ENCODE peak calls at places on chromosomes 7 and 10, in nine cellular contexts. S is right lobe of liver, G is breast epithelium, H is uterus, N is HCT116, W is body of pancreas, U is esophagus squamous epithelium, Z is Peyer's patch, O is prostate gland. X is an unnamed sample. For H3K4me1, the result is how much of the 10 kb centered on the place peaks cover.

GRCh38 chr7:107559864-107560263 is 3.9 kb downstream of the COG5 start:
- DNase-seq in Z (no peak), W (no peak), N (no peak), G (no peak), H (no peak), O (no peak), U (no peak), S (no peak), X (no peak)

GRCh38 chr7:20776214-20776875 is 10.3 kb downstream of the SP8 start:
- DNase-seq in H (no peak), O (no peak), G (no peak), Z (no peak), W (no peak), U (no peak), S (no peak), N (no peak), X (no peak)

GRCh38 chr7:143240323-143241168 is 18.7 kb downstream of the TAS2R40 start:
- DNase-seq in S (peak), H (peak), N (peak), Z (peak), G (peak), U (no peak), W (peak), O (peak), X (peak)

GRCh38 chr10:821322-821721 is 110.2 kb downstream of the LARP4B start:
- DNase-seq in H (no peak), Z (no peak), U (no peak), O (no peak), N (no peak), W (no peak), S (no peak), G (no peak), X (no peak)

GRCh38 chr10:70175516-70175915 is 5.2 kb upstream of the SAR1A start:
- DNase-seq in U (no peak), N (no peak), W (no peak), H (no peak), G (no peak), O (no peak), Z (no peak), S (no peak), X (no peak)

GRCh38 chr10:49111320-49111698 is 4.0 kb downstream of the VSTM4 start:
- DNase-seq in W (no peak), Z (no peak), G (no peak), O (no peak), S (no peak), H (no peak), U (no peak), N (no peak), X (no peak)

GRCh38 chr10:97048649-97049427 is 136.9 kb downstream of the SLIT1 start:
- DNase-seq in O (no peak), G (no peak), U (no peak), N (no peak), Z (no peak), H (no peak), W (no peak), S (no peak), X (no peak)

GRCh38 chr7:96120856-96121255 is 201.0 kb downstream of the SLC25A13 start:
- DNase-seq in Z (no peak), O (no peak), N (no peak), G (no peak), H (no peak), S (no peak), U (no peak), W (no peak), X (no peak)

GRCh38 chr7:75968561-75969001 is 25.8 kb downstream of the TMEM120A start:
- DNase-seq in U (no peak), H (no peak), W (no peak), G (no peak), S (peak), N (no peak), O (no peak), Z (no peak), X (no peak)

GRCh38 chr10:69866688-69867461 is 65.2 kb downstream of the COL13A1 start:
- DNase-seq in Z (peak), S (no peak), N (peak), W (peak), G (peak), U (no peak), O (peak), H (peak), X (peak)

GRCh38 chr10:3978174-3978573 is 193.2 kb upstream of the KLF6 start:
- DNase-seq in N (peak), S (no peak), Z (no peak), H (no peak), U (no peak), W (no peak), O (no peak), G (no peak), X (no peak)

GRCh38 chr7:7424151-7424873 is 111.4 kb downstream of the COL28A1 start:
- DNase-seq in U (no peak), N (peak), W (peak), O (peak), G (peak), S (peak), Z (peak), H (peak), X (peak)

GRCh38 chr10:101080933-101081546 is 19.3 kb downstream of the KAZALD1 start:
- DNase-seq in S (no peak), O (no peak), H (no peak), G (no peak), N (no peak), Z (no peak), U (no peak), W (no peak), X (no peak)

GRCh38 chr7:21338728-21339164 is 89.1 kb upstream of the SP4 start:
- DNase-seq in O (no peak), N (no peak), Z (no peak), H (no peak), U (no peak), G (no peak), S (no peak), W (no peak), X (no peak)

GRCh38 chr10:110680473-110681020 is 36.4 kb downstream of the RBM20 start:
- DNase-seq in W (no peak), O (no peak), S (no peak), G (no peak), H (no peak), U (no peak), Z (no peak), N (no peak), X (no peak)

GRCh38 chr7:213324-213993 is 21.1 kb downstream of the FAM20C start:
- DNase-seq in Z (no peak), H (no peak), U (no peak), N (no peak), O (no peak), S (no peak), G (no peak), W (peak), X (no peak)

GRCh38 chr7:149871576-149871975 is 2.2 kb upstream of the ATP6V0E2 start:
- DNase-seq in U (no peak), Z (no peak), G (no peak), H (no peak), O (no peak), S (no peak), W (no peak), N (no peak), X (no peak)

GRCh38 chr7:74126220-74126880 is 42.7 kb downstream of the LIMK1 start:
- DNase-seq in Z (no peak), O (no peak), G (no peak), N (no peak), S (no peak), H (no peak), U (no peak), W (no peak), X (no peak)

GRCh38 chr7:149140784-149141183 is 6.5 kb upstream of the ZNF398 start:
- DNase-seq in Z (no peak), H (no peak), G (no peak), W (no peak), S (no peak), O (no peak), N (no peak), U (no peak), X (no peak)

GRCh38 chr7:120684463-120684862 is 173.5 kb downstream of the TSPAN12 start:
- DNase-seq in N (no peak), O (no peak), W (no peak), Z (no peak), G (no peak), H (no peak), U (no peak), S (no peak), X (no peak)

GRCh38 chr7:48147078-48147591 is 24.1 kb upstream of the ABCA13 start:
- DNase-seq in S (no peak), Z (peak), W (no peak), O (no peak), G (no peak), N (no peak), H (no peak), U (no peak), X (peak)

GRCh38 chr10:22503315-22504090 is 158.2 kb downstream of the SPAG6 start:
- DNase-seq in G (no peak), W (no peak), O (no peak), N (no peak), Z (no peak), S (no peak), H (no peak), U (no peak), X (no peak)

GRCh38 chr7:131937868-131938267 is 381.4 kb upstream of the PODXL start:
- DNase-seq in Z (no peak), W (no peak), U (no peak), N (no peak), O (no peak), G (no peak), H (no peak), S (no peak), X (no peak)

GRCh38 chr7:51645707-51646298 is 329.2 kb upstream of the COBL start:
- DNase-seq in W (no peak), N (no peak), G (no peak), Z (no peak), S (no peak), H (no peak), U (no peak), O (no peak), X (no peak)

GRCh38 chr7:37452346-37452745 is 3.7 kb upstream of the ELMO1 start:
- DNase-seq in U (no peak), Z (no peak), S (no peak), G (no peak), O (no peak), W (no peak), H (no peak), N (no peak), X (no peak)

GRCh38 chr7:95246935-95247370 is 77.4 kb downstream of the PON1 start:
- DNase-seq in S (no peak), G (no peak), O (peak), H (peak), U (no peak), N (peak), Z (no peak), W (peak), X (peak)

GRCh38 chr10:132300582-132300981 is 7.2 kb downstream of the STK32C start:
- DNase-seq in H (peak), G (no peak), O (no peak), S (peak), U (no peak), Z (peak), W (no peak), N (no peak), X (no peak)

GRCh38 chr7:100221767-100222444 is 2.2 kb downstream of the PVRIG start:
- DNase-seq in Z (no peak), G (no peak), S (no peak), W (no peak), H (no peak), O (no peak), U (no peak), N (no peak), X (no peak)

GRCh38 chr7:100220833-100221718 is 1.3 kb downstream of the PVRIG start:
- DNase-seq in N (no peak), G (peak), U (no peak), Z (no peak), S (no peak), H (no peak), O (no peak), W (peak), X (peak)

GRCh38 chr7:100219271-100219737 is 445 bp upstream of the PVRIG start:
- DNase-seq in G (no peak), H (no peak), W (no peak), U (no peak), S (no peak), N (no peak), O (no peak), Z (no peak), X (no peak)

GRCh38 chr7:100222445-100223132 is 2.8 kb downstream of the PVRIG start:
- DNase-seq in H (no peak), N (no peak), W (no peak), O (no peak), Z (no peak), S (no peak), U (no peak), G (no peak), X (no peak)
- H3K27ac ChIP-seq in H (no peak), N (no peak), W (no peak), O (no peak), Z (peak), S (no peak), U (no peak), G (no peak), X (no peak)

GRCh38 chr10:77513783-77514331 is 123.8 kb downstream of the KCNMA1 start:
- DNase-seq in Z (peak), G (no peak), N (peak), W (peak), O (peak), U (no peak), S (no peak), H (peak), X (peak)
- TF ChIP-seq POLR2A in Z (no peak), G (no peak), N (no peak), W (no peak), O (no peak), U (no peak), S (no peak), H (no peak), X (no peak)

GRCh38 chr7:27106181-27106905 is 3.9 kb upstream of the HOXA2 start:
- DNase-seq in O (no peak), G (no peak), U (no peak), S (no peak), H (no peak), W (no peak), Z (peak), N (no peak), X (no peak)
- H3K4me1 ChIP-seq in O (under half), G (under half), U (under half), S (under half), H (under half), W (under half), Z (under half), N (under half), X (under half)

GRCh38 chr10:73956476-73957338 is 41.2 kb upstream of the VCL start:
- DNase-seq in G (peak), H (no peak), U (no peak), N (no peak), O (no peak), W (no peak), S (no peak), Z (no peak), X (no peak)
- H3K27ac ChIP-seq in G (peak), H (no peak), U (peak), N (peak), O (peak), W (no peak), S (peak), Z (peak), X (peak)

GRCh38 chr7:44750921-44751571 is 2.4 kb downstream of the ZMIZ2 start:
- DNase-seq in S (peak), N (no peak), U (no peak), H (no peak), W (no peak), G (no peak), O (no peak), Z (peak), X (peak)
- TF ChIP-seq POLR2A in S (no peak), N (no peak), U (no peak), H (no peak), W (no peak), G (no peak), O (no peak), Z (no peak), X (no peak)

DNA sequence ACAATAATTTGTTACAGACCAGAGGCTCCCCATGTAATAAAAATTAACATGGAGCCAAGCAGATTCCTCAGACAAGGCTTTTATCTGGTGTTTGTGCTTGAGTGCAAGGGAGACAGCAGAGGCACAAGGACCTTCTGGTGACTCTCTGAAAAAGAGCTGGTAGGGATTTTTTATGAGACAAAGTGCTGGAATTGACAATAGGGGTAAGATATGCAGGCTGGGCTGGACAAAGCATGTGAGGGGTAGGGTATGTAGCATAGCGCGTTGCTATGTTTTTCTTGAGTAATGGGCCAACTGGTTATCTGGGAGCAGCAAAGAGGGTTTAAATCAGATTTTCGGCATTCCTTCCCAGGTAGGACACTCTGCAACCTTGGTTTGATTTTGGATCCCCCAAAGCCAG is 7.9 kb upstream of the PANK1 start:
- DNase-seq in O (no peak), U (no peak), N (no peak), G (no peak), H (no peak), Z (no peak), S (no peak), W (no peak), X (no peak)
- H3K4me1 ChIP-seq in O (under half), U (under half), N (under half), G (under half), H (under half), Z (under half), S (under half), W (under half), X (under half)